ENCODE peak calls at places on chromosomes 13 and 19, in six cellular contexts. I, C, U, T, F and L are unnamed samples.

GRCh38 chr13:41505209-41505835 is 48.0 kb downstream of the RGCC start:
- DNase-seq in I (peak), C (no peak), U (peak), F (no peak), T (no peak), L (no peak)

GRCh38 chr19:50718255-50719118 is 1.1 kb downstream of the SHANK1 start:
- DNase-seq in U (no peak), C (no peak), I (no peak), T (no peak), F (no peak), L (no peak)

GRCh38 chr13:30421093-30422055 is 919 bp upstream of the UBE2L5 start:
- DNase-seq in F (peak), I (peak), C (peak), T (peak), U (no peak), L (peak)

GRCh38 chr13:35994131-35994966 is 136.8 kb downstream of the DCLK1 start:
- DNase-seq in I (peak), U (peak), F (peak), C (peak), T (no peak), L (no peak)

GRCh38 chr19:39846678-39847486 is 703 bp upstream of the FBL start:
- DNase-seq in F (no peak), T (no peak), C (no peak), I (no peak), U (no peak), L (no peak)

GRCh38 chr13:49098198-49098597 is 121.9 kb upstream of the MLNR start:
- DNase-seq in F (no peak), I (peak), T (no peak), C (no peak), U (peak), L (peak)

GRCh38 chr19:57515218-57515617 is 11.9 kb upstream of the ZNF549 start:
- DNase-seq in U (no peak), T (no peak), C (no peak), F (no peak), I (no peak), L (no peak)

GRCh38 chr13:32639502-32640105 is 53.4 kb downstream of the PDS5B start:
- DNase-seq in U (no peak), C (peak), T (peak), F (peak), I (peak), L (peak)

GRCh38 chr13:25371608-25372274 is at the start of gene ATP8A2:
- DNase-seq in F (no peak), U (no peak), T (peak), I (no peak), C (peak), L (no peak)

GRCh38 chr19:57382806-57383488 is 6.7 kb upstream of the ZNF548 start:
- DNase-seq in I (no peak), T (no peak), U (no peak), C (no peak), F (no peak), L (no peak)

GRCh38 chr19:38551450-38551813 is 66.3 kb downstream of the MAP4K1 start:
- DNase-seq in T (peak), F (no peak), U (no peak), C (no peak), I (no peak), L (no peak)

GRCh38 chr19:49475191-49475932 is 1.3 kb downstream of the FLT3LG start:
- DNase-seq in C (no peak), I (no peak), F (no peak), U (no peak), T (no peak), L (no peak)

GRCh38 chr19:40420766-40421467 is 4.9 kb downstream of the SERTAD1 start:
- DNase-seq in I (peak), C (peak), F (peak), U (peak), T (peak), L (peak)

GRCh38 chr19:3849092-3849491 is 19.7 kb downstream of the ZFR2 start:
- DNase-seq in F (no peak), I (peak), T (no peak), C (peak), U (no peak), L (peak)

GRCh38 chr19:20182232-20182785 is 15.3 kb downstream of the ZNF486 start:
- DNase-seq in I (no peak), T (no peak), F (no peak), C (no peak), U (no peak), L (no peak)

GRCh38 chr19:28349604-28350003 is 863.3 kb downstream of the UQCRFS1 start:
- DNase-seq in T (no peak), I (no peak), U (no peak), F (no peak), C (no peak), L (no peak)

GRCh38 chr19:52237771-52238400 is 31.5 kb upstream of the ZNF766 start:
- DNase-seq in I (peak), U (peak), T (no peak), C (peak), F (peak), L (peak)

GRCh38 chr13:109918179-109918651 is 131.8 kb upstream of the IRS2 start:
- DNase-seq in I (no peak), C (no peak), T (no peak), F (no peak), U (no peak), L (no peak)

GRCh38 chr13:114146173-114146572 is 13.8 kb upstream of the RASA3 start:
- DNase-seq in I (no peak), C (no peak), U (no peak), F (no peak), T (no peak), L (no peak)

GRCh38 chr13:107035186-107035585 is 467.2 kb upstream of the ARGLU1 start:
- DNase-seq in U (no peak), T (no peak), F (no peak), C (no peak), I (no peak), L (no peak)

GRCh38 chr13:28423010-28423409 is 71.9 kb downstream of the FLT1 start:
- DNase-seq in U (no peak), T (peak), F (no peak), I (no peak), C (no peak), L (no peak)

GRCh38 chr19:2577722-2578335 is 101.9 kb downstream of the GADD45B start:
- DNase-seq in U (no peak), T (no peak), C (no peak), F (no peak), I (no peak), L (no peak)

GRCh38 chr19:2578391-2578826 is 102.5 kb downstream of the GADD45B start:
- DNase-seq in T (no peak), F (no peak), U (no peak), I (peak), C (no peak), L (peak)

GRCh38 chr19:2575734-2576481 is 100.0 kb downstream of the GADD45B start:
- DNase-seq in U (no peak), C (peak), F (peak), T (no peak), I (peak), L (peak)

GRCh38 chr19:2579678-2580280 is 103.9 kb downstream of the GADD45B start:
- DNase-seq in C (no peak), I (no peak), T (no peak), U (no peak), F (no peak), L (no peak)

DNA sequence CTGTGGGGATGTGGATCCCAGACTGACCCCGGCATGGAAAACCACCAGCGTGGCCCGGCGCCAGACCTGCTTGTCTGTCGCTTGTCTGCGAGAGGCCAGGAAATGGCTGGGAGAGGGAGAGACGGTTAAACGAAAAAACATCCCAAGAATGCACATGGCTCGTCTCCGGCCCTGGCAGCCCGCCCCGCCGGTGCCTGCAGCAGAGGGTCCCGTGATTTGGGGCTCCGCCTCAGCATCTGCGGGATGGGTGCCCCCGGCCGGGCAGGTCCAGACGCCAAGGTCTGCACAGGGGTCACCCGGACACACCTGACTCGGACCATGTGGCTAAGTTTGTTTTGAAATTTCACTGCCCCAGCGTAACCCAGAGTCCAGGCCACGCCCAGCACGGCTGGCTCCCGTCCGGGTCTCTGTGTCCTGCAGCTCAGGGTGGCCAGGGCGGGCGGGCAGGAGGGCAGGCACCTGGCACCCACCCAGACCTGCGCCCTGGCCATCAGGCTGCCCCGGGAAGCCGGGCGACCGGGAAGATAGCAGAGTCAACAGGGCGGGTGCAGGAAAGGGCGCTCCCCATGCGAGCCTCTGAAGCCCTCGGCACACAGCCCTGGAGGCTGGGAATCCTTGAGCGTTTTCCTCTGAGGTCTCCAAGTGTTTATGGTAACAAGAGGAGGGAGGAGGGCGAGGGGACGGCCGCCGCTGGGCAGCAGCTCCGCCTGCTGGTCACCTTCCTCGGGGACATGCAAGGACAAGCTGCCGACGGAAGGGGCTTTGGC is 103.2 kb downstream of the GADD45B start:
- DNase-seq in F (peak), U (peak), I (peak), T (peak), C (peak), L (peak)
- TF ChIP-seq CTCF in F (peak), U (peak), I (peak), T (peak), C (peak), L (peak)

GRCh38 chr13:98484289-98485219 is 92.4 kb downstream of the STK24 start:
- DNase-seq in F (peak), T (peak), C (no peak), U (peak), I (peak), L (peak)

GRCh38 chr13:98483636-98484288 is 93.1 kb downstream of the STK24 start:
- DNase-seq in C (no peak), I (no peak), T (no peak), U (no peak), F (no peak), L (no peak)

GRCh38 chr13:98481511-98481951 is 95.4 kb downstream of the STK24 start:
- DNase-seq in I (no peak), T (no peak), F (no peak), C (no peak), U (no peak), L (no peak)

GRCh38 chr13:98480915-98481510 is 95.9 kb downstream of the STK24 start:
- DNase-seq in C (no peak), I (no peak), U (no peak), F (no peak), T (peak), L (no peak)

DNA sequence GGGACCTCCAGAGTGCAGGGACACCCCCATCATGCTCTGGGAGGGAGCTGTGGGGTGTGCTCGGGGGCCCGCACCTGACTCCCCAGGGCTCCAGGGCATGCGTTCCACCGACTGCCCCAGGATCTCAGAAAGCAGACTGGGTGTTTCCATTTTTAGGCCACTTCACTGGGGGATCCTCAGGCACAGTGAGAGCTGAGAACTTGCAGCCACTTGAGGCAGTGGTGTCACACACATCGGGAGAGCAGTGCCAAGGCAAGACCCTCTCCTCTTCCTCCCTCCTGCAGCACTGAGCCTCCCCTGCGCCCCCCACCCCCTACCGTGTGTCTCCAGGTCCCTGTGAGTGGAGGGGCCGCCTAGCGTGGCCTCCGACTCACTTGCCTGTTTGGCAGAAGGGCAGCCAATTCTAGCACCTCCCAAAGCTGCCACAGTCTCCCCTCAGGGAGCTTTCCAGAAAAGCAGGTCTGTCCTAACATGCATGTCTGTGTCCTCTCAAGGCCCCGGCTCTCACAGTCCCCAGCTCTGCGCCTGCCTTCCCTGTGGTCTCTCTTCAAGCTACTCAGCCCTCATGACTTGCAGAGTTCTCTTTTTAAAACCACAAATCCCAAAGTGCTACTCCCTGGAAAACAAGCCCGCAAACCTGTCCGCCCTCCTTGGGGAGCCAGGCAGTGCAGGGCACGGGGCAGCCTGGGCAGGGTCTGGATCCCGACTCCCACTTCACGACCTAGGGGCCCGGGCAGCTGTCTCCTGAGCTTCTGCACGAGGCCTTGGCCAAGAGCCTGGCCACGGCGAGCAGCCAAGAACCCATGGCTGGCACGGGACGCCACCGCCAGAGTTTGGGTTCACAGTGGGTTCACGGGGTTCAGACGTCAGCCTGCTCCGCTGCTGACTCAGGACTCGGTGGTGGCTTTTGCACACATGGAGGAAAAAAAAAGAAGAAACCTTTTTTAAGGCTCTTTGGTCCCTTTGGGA is 94.1 kb downstream of the STK24 start:
- DNase-seq in T (peak), U (no peak), I (peak), F (peak), C (no peak), L (no peak)
- TF ChIP-seq CTCF in T (peak), U (peak), I (peak), F (no peak), C (peak), L (no peak)

GRCh38 chr13:82654143-82654542 is 1228.1 kb downstream of the SLITRK1 start:
- DNase-seq in U (no peak), F (no peak), I (no peak), T (no peak), C (no peak), L (no peak)
- TF ChIP-seq CTCF in U (no peak), F (no peak), I (no peak), T (no peak), C (no peak), L (no peak)

GRCh38 chr13:96041326-96042092 is 11.7 kb downstream of the UGGT2 start:
- DNase-seq in T (no peak), C (no peak), I (no peak), F (no peak), U (no peak), L (no peak)

DNA sequence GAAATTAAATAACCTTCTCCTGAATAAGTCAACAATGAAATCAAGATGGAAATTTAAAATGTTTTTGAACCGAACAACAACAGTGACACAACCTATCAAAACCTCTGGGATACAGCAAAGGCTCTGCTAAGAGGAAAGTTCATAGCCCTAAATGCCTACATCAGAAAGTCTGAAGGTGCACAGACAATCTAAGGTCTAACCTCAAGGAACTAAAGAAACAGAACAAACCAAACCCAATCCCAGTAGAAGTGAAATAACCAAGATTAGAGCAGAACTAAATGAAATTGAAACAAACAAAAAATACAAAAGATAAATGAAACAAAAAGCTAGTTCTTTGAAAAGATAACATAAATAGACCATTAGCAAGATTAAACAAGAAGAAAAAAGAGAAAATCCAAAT is 9.0 kb downstream of the UGGT2 start:
- DNase-seq in C (no peak), U (no peak), T (no peak), F (no peak), I (no peak), L (no peak)
- TF ChIP-seq CTCF in C (no peak), U (no peak), T (no peak), F (no peak), I (no peak), L (no peak)

DNA sequence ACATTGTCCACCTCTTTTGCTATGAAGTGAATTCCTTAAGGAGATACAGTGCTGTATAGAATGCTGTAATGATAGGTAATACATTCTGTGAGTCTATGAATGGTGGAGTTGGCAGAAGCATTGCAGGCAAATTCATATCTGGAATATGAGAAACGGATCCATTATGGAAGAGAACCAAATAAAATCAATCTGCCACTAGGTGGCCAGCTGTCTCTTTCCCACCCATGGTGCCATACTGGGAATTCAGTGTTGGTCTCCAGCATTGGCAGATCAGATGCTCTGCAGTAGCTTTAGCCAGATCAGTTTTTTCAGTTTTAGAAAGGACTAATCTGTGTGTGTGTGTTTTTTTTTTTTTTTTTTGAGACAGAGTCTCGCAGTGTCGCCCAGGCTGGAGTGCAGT is 27.6 kb downstream of the DNAJC3 start:
- DNase-seq in F (peak), I (no peak), U (no peak), C (peak), T (no peak), L (no peak)
- TF ChIP-seq CTCF in F (no peak), I (peak), U (no peak), C (peak), T (peak), L (no peak)

GRCh38 chr19:44192127-44192526 is 20.2 kb upstream of the ZNF227 start:
- DNase-seq in U (no peak), T (no peak), C (no peak), F (no peak), I (no peak), L (no peak)

DNA sequence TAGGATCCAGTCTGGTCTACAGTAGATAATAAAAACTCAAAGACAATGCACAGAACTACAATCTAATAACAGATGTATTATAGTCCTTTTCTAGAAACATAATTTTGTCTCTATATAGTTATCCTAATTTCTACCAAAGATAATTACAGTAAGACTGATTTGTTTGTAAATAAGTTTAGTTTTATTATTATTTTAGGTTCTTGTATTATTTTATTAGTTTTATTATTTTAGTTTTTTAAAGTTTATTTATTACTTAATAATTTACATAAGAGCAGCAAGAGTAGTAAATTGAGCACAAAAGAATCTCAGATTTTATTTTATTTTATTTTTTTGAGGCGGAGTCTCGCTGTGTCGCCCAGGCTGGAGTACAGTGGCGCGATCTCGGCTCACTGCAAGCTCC is 22.3 kb upstream of the ZNF227 start:
- DNase-seq in F (no peak), T (no peak), I (no peak), U (no peak), C (no peak), L (no peak)
- TF ChIP-seq CTCF in F (no peak), T (no peak), I (no peak), U (no peak), C (no peak), L (no peak)